ENCODE peak calls at places on chromosomes 12 and 14, in four cellular contexts. L is mesendoderm, B is H1, R is H9. Z is an unnamed sample.

GRCh38 chr14:32329146-32329545 is at the start of gene AKAP6:
- DNase-seq in L (peak), B (no peak), R (no peak), Z (no peak)

GRCh38 chr12:48185181-48185919 is 1.9 kb downstream of the CCDC184 start:
- DNase-seq in L (no peak), B (peak), R (peak), Z (no peak)

GRCh38 chr12:96220902-96221301 is 26.7 kb downstream of the ELK3 start:
- DNase-seq in L (no peak), B (no peak), R (no peak), Z (peak)

GRCh38 chr12:128914908-128915563 is 61.8 kb downstream of the GLT1D1 start:
- DNase-seq in L (no peak), B (no peak), R (no peak), Z (no peak)

GRCh38 chr14:32594766-32595165 is 265.7 kb downstream of the AKAP6 start:
- DNase-seq in L (no peak), B (no peak), R (no peak), Z (peak)

GRCh38 chr12:16692099-16692498 is 86.1 kb upstream of the LMO3 start:
- DNase-seq in L (no peak), B (no peak), R (no peak), Z (no peak)

GRCh38 chr14:99342906-99343305 is 70.9 kb upstream of the BCL11B start:
- DNase-seq in L (no peak), B (no peak), R (no peak), Z (no peak)

GRCh38 chr14:86055512-86055911 is 525.6 kb downstream of the FLRT2 start:
- DNase-seq in L (peak), B (no peak), R (no peak), Z (peak)

GRCh38 chr14:22546722-22547071 is 42.3 kb downstream of the DAD1 start:
- DNase-seq in L (no peak), B (no peak), R (no peak), Z (no peak)

GRCh38 chr14:51295666-51296263 is 55.7 kb downstream of the TMX1 start:
- DNase-seq in L (no peak), B (no peak), R (no peak), Z (peak)

GRCh38 chr14:43503508-43503907 is 1003.6 kb downstream of the FSCB start:
- DNase-seq in L (no peak), B (no peak), R (no peak), Z (no peak)

GRCh38 chr12:92529944-92530343 is 172.8 kb upstream of the PLEKHG7 start:
- DNase-seq in L (no peak), B (no peak), R (no peak), Z (no peak)

GRCh38 chr12:1922075-1922709 is 3.7 kb upstream of the CACNA2D4 start:
- DNase-seq in L (no peak), B (peak), R (peak), Z (no peak)

GRCh38 chr12:97748298-97748697 is 285.7 kb downstream of the RMST start:
- DNase-seq in L (no peak), B (no peak), R (no peak), Z (no peak)

GRCh38 chr14:103828315-103828967 is 18.9 kb downstream of the PPP1R13B start:
- DNase-seq in L (no peak), B (no peak), R (no peak), Z (peak)

GRCh38 chr12:2616763-2617162 is 178.0 kb upstream of the FKBP4 start:
- DNase-seq in L (no peak), B (no peak), R (no peak), Z (no peak)

GRCh38 chr12:45730842-45731336 is 1.4 kb downstream of the ARID2 start:
- DNase-seq in L (peak), B (no peak), R (no peak), Z (peak)

GRCh38 chr12:127690161-127690560 is 576.8 kb upstream of the TMEM132C start:
- DNase-seq in L (no peak), B (no peak), R (no peak), Z (no peak)

GRCh38 chr14:36626150-36626549 is 35.5 kb upstream of the PAX9 start:
- DNase-seq in L (no peak), B (no peak), R (no peak), Z (no peak)

GRCh38 chr12:121536929-121537813 is 43.7 kb downstream of the KDM2B start:
- DNase-seq in L (peak), B (peak), R (peak), Z (peak)

GRCh38 chr12:77995436-77996167 is 164.9 kb downstream of the NAV3 start:
- DNase-seq in L (no peak), B (no peak), R (no peak), Z (peak)

GRCh38 chr12:6368906-6369525 is 6.3 kb downstream of the SCNN1A start:
- DNase-seq in L (no peak), B (no peak), R (no peak), Z (no peak)
- H2BK15ac ChIP-seq in L (no peak), B (no peak), R (no peak), Z (no peak)

DNA sequence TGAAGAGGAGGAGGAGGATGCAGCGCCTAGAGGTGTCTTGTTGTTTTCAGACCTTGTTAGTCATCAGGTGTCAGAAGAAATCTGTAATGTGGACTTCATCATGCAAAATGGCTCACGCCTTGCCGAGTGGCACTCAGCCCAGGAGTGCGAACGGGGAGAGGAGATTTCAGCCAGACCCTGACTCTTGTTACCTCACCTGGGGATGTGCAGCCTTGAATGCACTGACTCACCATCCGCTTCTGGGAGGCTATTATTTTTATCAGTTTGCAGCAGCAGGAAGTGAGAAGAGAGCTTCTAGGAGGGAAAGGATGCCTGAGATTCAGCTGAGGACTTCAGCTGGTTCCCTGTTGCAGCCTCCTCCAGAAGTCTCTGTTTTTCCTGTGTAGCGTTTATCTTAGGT is 48.1 kb upstream of the PLXNC1 start:
- DNase-seq in L (peak), B (no peak), R (no peak), Z (peak)
- H3K56ac ChIP-seq in L (no peak), B (no peak), R (no peak), Z (no peak)

GRCh38 chr12:100266163-100266801 is 597 bp downstream of the DEPDC4 start:
- DNase-seq in L (no peak), B (no peak), R (no peak), Z (no peak)
- H4K8ac ChIP-seq in L (no peak), B (peak), R (no peak), Z (peak)

DNA sequence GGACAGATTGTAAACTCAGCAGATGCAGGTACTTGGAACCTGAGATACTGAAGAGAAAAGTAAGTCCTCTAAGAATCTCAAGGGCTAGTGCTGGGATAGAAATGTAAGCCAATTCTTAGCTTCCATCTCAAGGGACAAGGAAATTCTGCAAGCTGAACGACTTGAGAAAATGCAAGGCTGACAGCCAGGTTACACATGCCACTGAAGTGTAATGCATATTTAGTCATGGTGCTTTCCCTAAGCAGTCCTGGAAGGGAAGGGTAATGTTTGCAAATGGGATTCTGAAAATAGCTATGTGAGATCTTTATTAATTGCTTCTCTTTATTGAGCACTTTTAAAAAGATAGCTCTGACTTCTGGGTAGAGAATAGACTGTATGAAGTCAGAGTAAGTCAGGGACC is 402.7 kb upstream of the SEL1L start:
- DNase-seq in L (no peak), B (no peak), R (no peak), Z (no peak)
- H2BK15ac ChIP-seq in L (no peak), B (no peak), R (no peak), Z (no peak)

GRCh38 chr12:26845984-26846383 is 13.0 kb upstream of the ITPR2 start:
- DNase-seq in L (peak), B (no peak), R (no peak), Z (peak)
- H3K56ac ChIP-seq in L (no peak), B (no peak), R (no peak), Z (no peak)

GRCh38 chr14:75649337-75649736 is 11.3 kb downstream of the ERG28 start:
- DNase-seq in L (no peak), B (no peak), R (no peak), Z (no peak)
- H4K8ac ChIP-seq in L (no peak), B (no peak), R (no peak), Z (no peak)

DNA sequence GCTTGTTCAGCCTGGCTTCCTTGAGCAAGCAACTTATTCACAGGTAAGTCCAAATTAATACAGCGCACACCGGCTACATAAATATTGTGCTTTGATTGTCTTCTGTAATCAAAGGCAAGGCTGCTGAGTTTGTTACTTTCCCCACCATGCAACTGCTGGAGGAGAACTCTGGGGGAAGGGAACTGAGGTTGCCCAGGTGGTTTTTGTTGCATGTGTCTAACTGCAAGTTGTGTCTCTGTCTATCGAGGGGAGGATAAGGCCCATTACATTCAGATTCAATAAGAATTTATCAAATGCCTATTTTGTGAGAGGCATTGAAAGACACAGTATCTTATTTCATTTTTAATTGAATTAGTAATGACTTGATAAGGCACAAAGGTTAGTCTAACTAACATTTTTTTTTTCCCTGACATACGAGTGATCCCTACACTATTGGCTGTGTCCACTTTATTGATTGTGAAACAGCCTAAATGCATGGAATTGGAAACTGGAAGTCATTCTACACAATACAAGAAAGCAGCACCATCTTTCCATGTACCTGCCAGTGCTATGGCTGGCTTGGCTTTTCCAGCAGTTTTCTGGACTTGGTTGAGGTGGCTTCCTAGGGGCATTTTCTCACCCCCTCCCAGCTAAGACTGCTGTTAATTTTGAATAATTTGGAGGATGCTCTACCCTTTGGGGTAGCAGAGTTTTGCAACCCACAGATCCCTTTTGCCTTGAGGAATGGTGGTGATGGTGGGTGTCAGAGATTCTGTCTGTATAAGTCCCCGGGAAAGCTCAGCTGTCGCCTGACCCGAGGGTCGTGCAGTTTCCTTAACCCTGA is 943 bp upstream of the CHST11 start:
- DNase-seq in L (no peak), B (no peak), R (no peak), Z (no peak)
- H2BK15ac ChIP-seq in L (no peak), B (no peak), R (no peak), Z (no peak)

Z was measured in IMR-90.